ENCODE peak calls at places on chromosomes 5 and 9, in ten cellular contexts. Y is IMR-90; Q is RWPE1; Z is heart left ventricle; P is suprapubic skin; X is stomach; S is OCI-LY7; A is brain microvascular endothelial cell; D is psoas muscle; J is CD8-positive, alpha-beta T cell. R is an unnamed sample.

GRCh38 chr5:72467421-72467820 is 39.8 kb downstream of the ZNF366 start:
- DNase-seq in D (no peak), Z (no peak), A (no peak), P (no peak), Y (no peak), J (no peak), Q (no peak), X (no peak), S (no peak), R (no peak)

GRCh38 chr5:123099514-123100151 is 10.6 kb downstream of the PRDM6 start:
- DNase-seq in D (peak), Y (no peak), A (no peak), S (no peak), X (no peak), Q (no peak), Z (peak), P (no peak), J (no peak), R (no peak)

GRCh38 chr5:151040211-151040747 is 19.9 kb downstream of the GPX3 start:
- DNase-seq in J (no peak), Z (peak), X (no peak), S (no peak), D (peak), Y (peak), P (no peak), A (no peak), Q (peak), R (no peak)

GRCh38 chr5:159166416-159166815 is 42.9 kb downstream of the RNF145 start:
- DNase-seq in Q (no peak), Y (no peak), X (no peak), D (no peak), P (no peak), Z (no peak), S (no peak), A (no peak), J (no peak), R (no peak)

GRCh38 chr5:131649160-131649559 is 14.1 kb upstream of the RAPGEF6 start:
- DNase-seq in J (no peak), Z (no peak), A (no peak), X (no peak), Q (no peak), Y (peak), D (no peak), S (no peak), P (no peak), R (no peak)

GRCh38 chr5:95959964-95960801 is 1.5 kb downstream of the ELL2 start:
- DNase-seq in Y (peak), D (no peak), X (no peak), P (no peak), Q (peak), S (no peak), J (peak), Z (no peak), A (peak), R (no peak)

GRCh38 chr5:158390556-158390955 is 531.6 kb upstream of the CLINT1 start:
- DNase-seq in Z (no peak), Y (peak), J (no peak), D (no peak), S (peak), P (no peak), X (no peak), Q (peak), A (peak), R (no peak)

GRCh38 chr9:131277673-131278420 is 1.5 kb upstream of the FAM78A start:
- DNase-seq in Q (peak), A (peak), X (peak), D (peak), J (peak), P (no peak), Z (peak), S (peak), Y (peak), R (no peak)

GRCh38 chr5:74072646-74073045 is 446.6 kb downstream of the ARHGEF28 start:
- DNase-seq in A (no peak), P (no peak), S (no peak), Y (no peak), J (no peak), Z (no peak), Q (no peak), D (no peak), X (no peak), R (no peak)

GRCh38 chr5:14153071-14153864 is 10.1 kb downstream of the TRIO start:
- DNase-seq in P (no peak), Z (no peak), D (peak), J (no peak), S (no peak), Y (no peak), A (no peak), X (no peak), Q (no peak), R (no peak)

GRCh38 chr5:168793844-168794837 is 215.0 kb upstream of the PANK3 start:
- DNase-seq in P (no peak), J (no peak), Y (peak), A (peak), Z (no peak), S (no peak), D (no peak), Q (no peak), X (no peak), R (no peak)

GRCh38 chr5:82512025-82512424 is 233.9 kb upstream of the RPS23 start:
- DNase-seq in J (no peak), Y (no peak), S (no peak), X (no peak), Z (no peak), D (no peak), P (no peak), A (peak), Q (no peak), R (no peak)

GRCh38 chr9:136323420-136323819 is 3.9 kb upstream of the GPSM1 start:
- DNase-seq in J (no peak), X (no peak), Q (no peak), Y (no peak), P (no peak), Z (no peak), S (no peak), A (no peak), D (no peak), R (no peak)

GRCh38 chr5:10021248-10021647 is 228.4 kb downstream of the ATPSCKMT start:
- DNase-seq in J (no peak), Q (no peak), P (no peak), Y (peak), Z (no peak), A (peak), D (no peak), X (no peak), S (no peak), R (no peak)

GRCh38 chr9:77224750-77225312 is 47.5 kb downstream of the VPS13A start:
- DNase-seq in P (no peak), A (peak), X (no peak), Z (no peak), Y (peak), J (no peak), Q (no peak), D (no peak), S (no peak), R (no peak)

GRCh38 chr5:132492386-132492785 is 1.8 kb upstream of the IRF1 start:
- DNase-seq in P (no peak), Q (no peak), Z (no peak), D (no peak), Y (peak), A (no peak), J (no peak), X (no peak), S (no peak), R (peak)

DNA sequence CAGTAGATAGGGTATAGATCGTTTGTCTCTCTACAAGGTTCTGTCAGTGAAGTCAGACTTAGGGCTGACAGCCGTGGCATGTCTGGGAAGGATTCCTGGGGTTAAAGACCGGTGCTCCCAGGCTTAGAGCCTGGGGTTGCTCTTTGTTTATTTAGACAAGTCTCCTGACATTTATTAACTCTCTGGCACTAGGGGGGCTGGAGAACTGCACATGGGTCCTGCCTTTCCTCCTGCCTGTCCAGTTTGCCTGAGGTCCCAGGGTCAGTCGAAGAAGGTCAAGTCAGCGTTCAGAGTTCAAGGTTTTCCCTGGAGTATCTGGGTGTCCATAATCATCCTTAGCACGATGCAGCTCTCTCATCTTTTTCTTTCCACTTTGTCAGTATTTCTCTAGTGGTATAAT is 5.6 kb downstream of the EGFLAM start:
- DNase-seq in J (no peak), P (no peak), S (no peak), D (no peak), Y (no peak), Z (no peak), X (no peak), A (no peak), Q (no peak), R (no peak)
- TF ChIP-seq CTCF in J (no peak), P (no peak), S (no peak), D (no peak), Y (no peak), Z (no peak), X (no peak), A (no peak), Q (no peak), R (no peak)

GRCh38 chr9:13001989-13002580 is 227.3 kb downstream of the LURAP1L start:
- DNase-seq in Y (no peak), D (no peak), J (no peak), X (no peak), A (no peak), Q (no peak), P (no peak), S (no peak), Z (no peak), R (no peak)
- H3K27ac ChIP-seq in Y (no peak), D (no peak), J (no peak), X (no peak), A (no peak), Q (no peak), P (no peak), S (no peak), Z (no peak), R (no peak)

DNA sequence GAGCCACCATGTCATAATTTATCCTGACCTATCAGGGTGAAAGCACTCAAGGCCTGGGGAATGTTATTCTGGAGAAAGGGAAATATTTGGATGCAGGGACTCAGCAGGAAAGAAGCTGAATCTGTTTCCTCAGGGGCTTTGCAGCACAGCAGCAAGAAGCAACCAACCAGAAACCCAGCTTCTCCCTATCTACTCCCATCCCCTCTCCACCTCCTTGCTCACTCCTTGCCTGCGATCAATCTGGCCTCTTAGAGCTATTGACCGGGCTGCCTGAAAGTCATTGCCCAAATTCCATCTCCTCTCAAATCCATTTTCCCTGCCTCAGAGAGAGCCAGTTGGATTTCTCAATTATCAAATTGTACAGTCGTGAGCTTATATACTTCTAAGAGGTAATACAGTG is 542.0 kb upstream of the TRPC7 start:
- DNase-seq in S (no peak), Z (no peak), J (no peak), D (no peak), Q (no peak), P (no peak), Y (no peak), A (no peak), X (no peak), R (no peak)
- TF ChIP-seq CTCF in S (no peak), Z (no peak), J (no peak), D (no peak), Q (no peak), P (no peak), Y (no peak), A (no peak), X (no peak), R (no peak)

DNA sequence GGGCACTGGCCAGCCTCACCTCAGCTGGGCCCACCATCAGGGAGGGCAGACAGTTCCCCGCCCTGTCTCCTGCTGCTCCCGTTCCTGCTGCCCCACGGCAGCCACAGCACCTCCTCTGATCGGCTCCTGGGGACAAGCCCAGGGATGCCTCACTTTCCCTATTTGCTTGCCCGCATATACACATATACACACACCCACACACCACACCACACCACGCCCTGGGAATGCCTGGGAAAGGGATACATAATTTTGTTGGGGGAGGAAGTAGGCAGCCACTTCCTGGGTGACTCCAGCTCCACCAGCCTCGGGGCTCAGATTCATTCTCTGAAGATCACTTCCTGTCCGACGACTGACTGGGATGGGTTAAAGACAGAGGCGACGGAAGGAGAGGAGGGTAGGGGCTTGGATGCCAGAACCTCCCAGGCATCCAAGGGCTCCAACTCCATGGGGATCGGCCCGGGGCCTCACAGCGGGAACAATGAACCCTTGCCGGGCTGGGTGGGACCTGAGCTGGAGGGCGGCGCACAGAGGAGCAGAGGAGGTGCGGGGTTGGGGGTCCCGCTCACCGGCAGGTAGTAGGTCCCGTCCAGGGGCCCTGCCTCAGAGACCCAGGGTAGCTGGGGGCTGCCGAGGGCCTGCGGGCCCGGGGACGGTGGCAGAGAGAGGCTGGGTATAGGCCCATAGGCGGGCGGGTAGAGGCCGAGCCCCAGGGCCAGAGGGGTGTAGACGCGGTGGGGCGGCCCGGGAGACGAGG is 2.0 kb upstream of the MZB1 start:
- DNase-seq in Z (no peak), X (no peak), D (peak), S (peak), Y (peak), P (peak), J (no peak), Q (peak), A (no peak), R (no peak)
- H3K27ac ChIP-seq in Z (peak), X (peak), D (peak), S (peak), Y (no peak), P (no peak), J (no peak), Q (peak), A (no peak), R (peak)

DNA sequence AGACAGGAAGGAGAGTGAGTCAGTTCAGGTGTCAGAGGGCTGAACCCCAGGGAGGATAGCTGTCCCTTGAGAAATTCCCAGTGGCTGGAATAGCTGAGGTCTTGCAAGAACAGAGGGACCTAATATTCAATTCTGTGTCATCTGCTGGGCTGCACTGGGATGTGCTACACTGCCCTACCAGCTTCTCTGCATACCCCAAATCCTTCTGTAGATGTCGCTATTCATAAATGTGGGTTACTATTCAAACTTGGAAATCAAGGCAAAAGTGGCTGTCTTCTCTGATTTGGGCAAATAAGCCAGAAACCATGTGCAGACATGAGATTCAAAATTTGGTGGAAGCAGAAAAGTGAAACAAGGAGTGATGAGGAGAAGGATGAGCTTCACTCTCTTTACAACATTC is 16.3 kb downstream of the TNFSF8 start:
- DNase-seq in S (no peak), P (no peak), J (no peak), Y (peak), Q (no peak), Z (no peak), X (no peak), A (no peak), D (no peak), R (peak)
- TF ChIP-seq CTCF in S (peak), P (no peak), J (no peak), Y (peak), Q (no peak), Z (no peak), X (no peak), A (peak), D (no peak), R (no peak)

GRCh38 chr5:32301891-32302290 is 10.8 kb downstream of the MTMR12 start:
- DNase-seq in D (no peak), J (no peak), Q (no peak), S (no peak), X (no peak), Y (no peak), P (no peak), A (no peak), Z (no peak), R (no peak)

GRCh38 chr5:32302822-32303754 is 9.7 kb downstream of the MTMR12 start:
- DNase-seq in A (no peak), Z (no peak), S (no peak), X (no peak), Y (no peak), Q (no peak), J (no peak), P (no peak), D (no peak), R (no peak)

GRCh38 chr5:32298056-32298420 is 14.7 kb downstream of the MTMR12 start:
- DNase-seq in X (no peak), S (no peak), Y (no peak), J (no peak), D (no peak), Z (no peak), A (no peak), P (no peak), Q (no peak), R (no peak)

GRCh38 chr5:32297181-32298055 is 15.3 kb downstream of the MTMR12 start:
- DNase-seq in X (no peak), P (no peak), D (no peak), A (no peak), Z (no peak), Y (peak), Q (no peak), S (no peak), J (no peak), R (no peak)

GRCh38 chr5:32299059-32299677 is 13.6 kb downstream of the MTMR12 start:
- DNase-seq in Z (no peak), D (no peak), S (peak), X (no peak), J (no peak), Y (no peak), P (no peak), Q (no peak), A (no peak), R (no peak)
- H3K27ac ChIP-seq in Z (no peak), D (no peak), S (no peak), X (no peak), J (no peak), Y (no peak), P (no peak), Q (no peak), A (no peak), R (no peak)

GRCh38 chr5:173639-174600 is 17.4 kb upstream of the LRRC14B start:
- DNase-seq in P (no peak), A (no peak), S (no peak), Z (no peak), J (no peak), X (no peak), Y (no peak), D (peak), Q (no peak), R (no peak)
- TF ChIP-seq CTCF in P (no peak), A (no peak), S (no peak), Z (no peak), J (no peak), X (no peak), Y (no peak), D (no peak), Q (no peak), R (no peak)

GRCh38 chr5:1003296-1003937 is 5.2 kb upstream of the NKD2 start:
- DNase-seq in Z (peak), D (peak), A (no peak), J (no peak), Q (peak), P (peak), X (peak), S (no peak), Y (no peak), R (no peak)
- H3K27ac ChIP-seq in Z (peak), D (no peak), A (no peak), J (no peak), Q (peak), P (no peak), X (no peak), S (no peak), Y (no peak), R (no peak)

DNA sequence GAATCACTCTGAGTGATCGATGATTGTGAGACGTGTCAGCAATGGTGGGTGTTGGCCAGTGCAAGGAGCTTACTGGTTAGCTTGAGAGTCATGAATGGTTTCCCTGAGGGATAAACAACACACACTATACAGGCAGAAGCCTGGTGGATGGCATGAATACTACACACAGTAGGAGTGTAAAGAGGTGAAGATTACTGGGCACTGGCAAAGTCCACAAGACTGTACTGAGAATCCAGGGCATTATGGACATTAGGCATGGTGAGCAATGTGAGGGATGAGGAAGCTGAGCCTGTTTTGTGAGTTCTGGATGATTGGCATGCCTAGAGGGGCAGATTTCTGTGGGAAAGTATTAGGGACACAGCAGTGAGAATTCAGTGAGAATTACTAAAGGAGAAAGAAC is 71.3 kb downstream of the KDM4C start:
- DNase-seq in X (no peak), Y (peak), Z (no peak), A (no peak), Q (no peak), J (no peak), D (no peak), P (no peak), S (no peak), R (no peak)
- TF ChIP-seq CTCF in X (no peak), Y (peak), Z (no peak), A (peak), Q (no peak), J (no peak), D (no peak), P (no peak), S (no peak), R (no peak)

GRCh38 chr5:1118231-1118698 is 6.4 kb upstream of the SLC12A7 start:
- DNase-seq in J (no peak), Q (peak), X (no peak), P (no peak), S (no peak), D (peak), Y (peak), A (no peak), Z (no peak), R (no peak)
- H3K27ac ChIP-seq in J (no peak), Q (peak), X (peak), P (peak), S (no peak), D (peak), Y (no peak), A (no peak), Z (peak), R (peak)

R was measured in esophagus muscularis mucosa.